ENCODE peak calls at places on chromosome 16, in ten cellular contexts. Q is spleen, R is astrocyte of the spinal cord, D is GM23338, J is thoracic aorta, B is cardiac fibroblast, E is heart left ventricle, M is A549, O is fibroblast of the aortic adventitia, Y is uterus. A is an unnamed sample.

GRCh38 chr16:57538235-57538711 is 1.9 kb upstream of the CCDC102A start:
- DNase-seq in Q (peak), R (no peak), D (no peak), J (no peak), B (no peak), E (no peak), M (no peak), O (no peak), Y (peak), A (peak)

GRCh38 chr16:27245276-27246231 is 23.0 kb downstream of the NSMCE1 start:
- DNase-seq in Q (no peak), R (peak), D (no peak), J (no peak), B (peak), E (no peak), M (peak), O (peak), Y (peak), A (no peak)

GRCh38 chr16:11187522-11187921 is 68.5 kb downstream of the SOCS1 start:
- DNase-seq in Q (no peak), R (no peak), D (no peak), J (no peak), B (no peak), E (no peak), M (no peak), O (no peak), Y (no peak), A (no peak)

GRCh38 chr16:22165508-22166285 is 3.4 kb downstream of the SDR42E2 start:
- DNase-seq in Q (no peak), R (no peak), D (no peak), J (no peak), B (no peak), E (no peak), M (no peak), O (no peak), Y (no peak), A (no peak)

GRCh38 chr16:56965939-56966515 is 4.3 kb downstream of the CETP start:
- DNase-seq in Q (no peak), R (no peak), D (no peak), J (no peak), B (peak), E (no peak), M (no peak), O (no peak), Y (no peak), A (no peak)

GRCh38 chr16:17548825-17549224 is 78.1 kb upstream of the XYLT1 start:
- DNase-seq in Q (no peak), R (no peak), D (no peak), J (no peak), B (no peak), E (no peak), M (no peak), O (no peak), Y (no peak), A (no peak)

GRCh38 chr16:68921654-68922053 is 78.3 kb downstream of the TANGO6 start:
- DNase-seq in Q (no peak), R (peak), D (no peak), J (no peak), B (no peak), E (no peak), M (peak), O (no peak), Y (no peak), A (no peak)

GRCh38 chr16:51982715-51983680 is 563.9 kb downstream of the TOX3 start:
- DNase-seq in Q (no peak), R (peak), D (peak), J (no peak), B (peak), E (no peak), M (peak), O (peak), Y (peak), A (peak)

GRCh38 chr16:75121949-75122568 is 5.5 kb upstream of the LDHD start:
- DNase-seq in Q (no peak), R (no peak), D (no peak), J (no peak), B (no peak), E (no peak), M (no peak), O (no peak), Y (no peak), A (no peak)

GRCh38 chr16:35506018-35506897 is 2046.8 kb downstream of the TP53TG3F start:
- DNase-seq in Q (no peak), R (no peak), D (no peak), J (no peak), B (no peak), E (no peak), M (peak), O (no peak), Y (no peak), A (no peak)

GRCh38 chr16:84740596-84741071 is 40.8 kb downstream of the USP10 start:
- DNase-seq in Q (no peak), R (no peak), D (no peak), J (no peak), B (no peak), E (no peak), M (no peak), O (no peak), Y (no peak), A (no peak)

GRCh38 chr16:15452456-15452855 is 18.1 kb downstream of the BMERB1 start:
- DNase-seq in Q (no peak), R (no peak), D (no peak), J (no peak), B (no peak), E (no peak), M (no peak), O (peak), Y (no peak), A (no peak)

GRCh38 chr16:53949716-53950410 is 245.9 kb downstream of the FTO start:
- DNase-seq in Q (no peak), R (no peak), D (no peak), J (no peak), B (no peak), E (no peak), M (no peak), O (no peak), Y (no peak), A (peak)

GRCh38 chr16:85457366-85457765 is 155.8 kb upstream of the GSE1 start:
- DNase-seq in Q (no peak), R (no peak), D (no peak), J (no peak), B (no peak), E (no peak), M (no peak), O (no peak), Y (no peak), A (no peak)

GRCh38 chr16:85458952-85459351 is 154.2 kb upstream of the GSE1 start:
- DNase-seq in Q (no peak), R (no peak), D (no peak), J (no peak), B (no peak), E (no peak), M (no peak), O (no peak), Y (no peak), A (no peak)

GRCh38 chr16:87860553-87861299 is 8.6 kb downstream of the SLC7A5 start:
- DNase-seq in Q (peak), R (peak), D (no peak), J (no peak), B (peak), E (peak), M (peak), O (peak), Y (no peak), A (peak)

GRCh38 chr16:87592018-87592712 is 10.1 kb upstream of the JPH3 start:
- DNase-seq in Q (no peak), R (no peak), D (no peak), J (no peak), B (no peak), E (no peak), M (no peak), O (no peak), Y (no peak), A (no peak)

GRCh38 chr16:53530046-53530445 is 27.0 kb upstream of the AKTIP start:
- DNase-seq in Q (peak), R (no peak), D (no peak), J (no peak), B (no peak), E (no peak), M (no peak), O (no peak), Y (no peak), A (no peak)

GRCh38 chr16:71473891-71474290 is 11.8 kb upstream of the ZNF23 start:
- DNase-seq in Q (no peak), R (peak), D (no peak), J (no peak), B (no peak), E (no peak), M (no peak), O (no peak), Y (no peak), A (no peak)

GRCh38 chr16:83932955-83933673 is 19.9 kb upstream of the OSGIN1 start:
- DNase-seq in Q (no peak), R (no peak), D (no peak), J (no peak), B (no peak), E (no peak), M (no peak), O (no peak), Y (no peak), A (no peak)

GRCh38 chr16:18037051-18037450 is 299.5 kb downstream of the NPIPA8 start:
- DNase-seq in Q (no peak), R (no peak), D (no peak), J (no peak), B (no peak), E (no peak), M (no peak), O (no peak), Y (no peak), A (no peak)

GRCh38 chr16:72787519-72788268 is 260.2 kb downstream of the ZFHX3 start:
- DNase-seq in Q (peak), R (peak), D (peak), J (peak), B (peak), E (peak), M (no peak), O (peak), Y (peak), A (peak)

GRCh38 chr16:87572959-87573358 is 29.3 kb upstream of the JPH3 start:
- DNase-seq in Q (no peak), R (no peak), D (no peak), J (no peak), B (no peak), E (no peak), M (no peak), O (no peak), Y (no peak), A (no peak)

GRCh38 chr16:56195151-56195550 is 3.9 kb downstream of the GNAO1 start:
- DNase-seq in Q (no peak), R (no peak), D (no peak), J (no peak), B (no peak), E (no peak), M (no peak), O (no peak), Y (no peak), A (no peak)

GRCh38 chr16:63983401-63983800 is 1138.5 kb downstream of the CDH11 start:
- DNase-seq in Q (no peak), R (no peak), D (peak), J (no peak), B (no peak), E (no peak), M (no peak), O (no peak), Y (no peak), A (no peak)

GRCh38 chr16:24609740-24610420 is 70.5 kb downstream of the RBBP6 start:
- DNase-seq in Q (no peak), R (peak), D (peak), J (peak), B (peak), E (peak), M (no peak), O (peak), Y (peak), A (peak)

GRCh38 chr16:56269824-56270684 is 78.8 kb downstream of the GNAO1 start:
- DNase-seq in Q (peak), R (peak), D (peak), J (no peak), B (peak), E (no peak), M (no peak), O (peak), Y (no peak), A (no peak)

GRCh38 chr16:13982446-13982845 is 62.5 kb downstream of the ERCC4 start:
- DNase-seq in Q (no peak), R (peak), D (no peak), J (no peak), B (peak), E (no peak), M (no peak), O (no peak), Y (no peak), A (no peak)

GRCh38 chr16:70576431-70577255 is 53.0 kb downstream of the SF3B3 start:
- DNase-seq in Q (no peak), R (peak), D (peak), J (no peak), B (peak), E (no peak), M (no peak), O (peak), Y (no peak), A (peak)

GRCh38 chr16:24853169-24853824 is 7.5 kb downstream of the SLC5A11 start:
- DNase-seq in Q (no peak), R (no peak), D (no peak), J (no peak), B (no peak), E (no peak), M (no peak), O (peak), Y (no peak), A (no peak)

GRCh38 chr16:27740496-27741201 is 190.7 kb downstream of the KATNIP start:
- DNase-seq in Q (no peak), R (peak), D (no peak), J (no peak), B (no peak), E (no peak), M (no peak), O (no peak), Y (no peak), A (no peak)

GRCh38 chr16:16045311-16045710 is 95.9 kb downstream of the ABCC1 start:
- DNase-seq in Q (no peak), R (no peak), D (no peak), J (no peak), B (peak), E (no peak), M (no peak), O (no peak), Y (no peak), A (no peak)

GRCh38 chr16:49755291-49755611 is 100.7 kb downstream of the ZNF423 start:
- DNase-seq in Q (no peak), R (peak), D (peak), J (no peak), B (peak), E (no peak), M (peak), O (peak), Y (no peak), A (no peak)

GRCh38 chr16:70800798-70801480 is at the start of gene VAC14:
- DNase-seq in Q (peak), R (peak), D (peak), J (peak), B (peak), E (peak), M (peak), O (peak), Y (peak), A (peak)

GRCh38 chr16:23302045-23302956 is at the start of gene SCNN1B:
- DNase-seq in Q (no peak), R (no peak), D (peak), J (no peak), B (no peak), E (no peak), M (no peak), O (no peak), Y (no peak), A (peak)

GRCh38 chr16:17273142-17273561 is 197.6 kb downstream of the XYLT1 start:
- DNase-seq in Q (no peak), R (peak), D (no peak), J (no peak), B (peak), E (no peak), M (peak), O (peak), Y (no peak), A (peak)

DNA sequence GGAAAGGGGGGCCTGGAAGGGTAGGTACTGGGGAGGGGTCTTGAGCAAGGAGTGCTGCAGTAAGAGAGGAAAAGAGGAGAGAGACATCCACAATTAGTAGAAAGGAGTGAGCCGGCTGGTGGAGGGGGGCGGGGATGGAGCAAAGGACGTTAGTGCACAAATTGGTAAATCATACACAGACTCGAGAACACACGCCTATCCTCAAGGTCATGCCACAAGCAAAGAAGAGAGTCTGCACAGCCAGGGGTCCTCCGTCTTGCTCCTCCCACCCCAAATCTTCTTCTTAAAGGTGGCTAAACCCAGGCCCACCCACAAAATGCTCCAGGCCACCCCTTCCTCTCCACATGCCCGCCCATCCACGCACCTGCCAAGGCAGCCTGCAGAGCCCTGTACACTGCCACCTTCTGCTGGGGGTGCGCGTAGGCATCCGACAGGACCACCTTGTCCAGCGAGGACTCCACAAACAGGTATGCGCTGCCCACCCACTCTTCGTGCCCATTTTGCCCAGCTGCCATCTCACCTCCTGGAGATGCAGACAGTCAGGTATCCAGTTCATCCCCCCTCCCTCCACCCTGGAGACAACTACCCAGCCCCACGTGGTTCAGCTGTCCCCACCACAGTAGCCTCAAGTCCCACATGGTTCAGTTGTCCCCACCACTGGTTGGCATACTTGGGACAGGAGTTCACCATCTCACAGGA is 3.4 kb downstream of the TRADD start:
- DNase-seq in Q (peak), R (no peak), D (no peak), J (no peak), B (no peak), E (no peak), M (no peak), O (no peak), Y (no peak), A (no peak)
- TF ChIP-seq CTCF in Q (no peak), R (no peak), D (no peak), J (no peak), B (no peak), E (no peak), M (no peak), O (no peak), Y (no peak), A (no peak)

GRCh38 chr16:4051591-4051990 is 64.7 kb downstream of the ADCY9 start:
- DNase-seq in Q (no peak), R (no peak), D (no peak), J (no peak), B (no peak), E (no peak), M (no peak), O (no peak), Y (no peak), A (no peak)

GRCh38 chr16:4052096-4052495 is 64.1 kb downstream of the ADCY9 start:
- DNase-seq in Q (peak), R (no peak), D (no peak), J (no peak), B (no peak), E (no peak), M (no peak), O (no peak), Y (no peak), A (no peak)

GRCh38 chr16:4055748-4056147 is 60.5 kb downstream of the ADCY9 start:
- DNase-seq in Q (no peak), R (no peak), D (no peak), J (no peak), B (no peak), E (no peak), M (no peak), O (no peak), Y (no peak), A (no peak)

GRCh38 chr16:4052801-4053662 is 63.2 kb downstream of the ADCY9 start:
- DNase-seq in Q (peak), R (peak), D (no peak), J (no peak), B (peak), E (peak), M (no peak), O (peak), Y (no peak), A (no peak)

DNA sequence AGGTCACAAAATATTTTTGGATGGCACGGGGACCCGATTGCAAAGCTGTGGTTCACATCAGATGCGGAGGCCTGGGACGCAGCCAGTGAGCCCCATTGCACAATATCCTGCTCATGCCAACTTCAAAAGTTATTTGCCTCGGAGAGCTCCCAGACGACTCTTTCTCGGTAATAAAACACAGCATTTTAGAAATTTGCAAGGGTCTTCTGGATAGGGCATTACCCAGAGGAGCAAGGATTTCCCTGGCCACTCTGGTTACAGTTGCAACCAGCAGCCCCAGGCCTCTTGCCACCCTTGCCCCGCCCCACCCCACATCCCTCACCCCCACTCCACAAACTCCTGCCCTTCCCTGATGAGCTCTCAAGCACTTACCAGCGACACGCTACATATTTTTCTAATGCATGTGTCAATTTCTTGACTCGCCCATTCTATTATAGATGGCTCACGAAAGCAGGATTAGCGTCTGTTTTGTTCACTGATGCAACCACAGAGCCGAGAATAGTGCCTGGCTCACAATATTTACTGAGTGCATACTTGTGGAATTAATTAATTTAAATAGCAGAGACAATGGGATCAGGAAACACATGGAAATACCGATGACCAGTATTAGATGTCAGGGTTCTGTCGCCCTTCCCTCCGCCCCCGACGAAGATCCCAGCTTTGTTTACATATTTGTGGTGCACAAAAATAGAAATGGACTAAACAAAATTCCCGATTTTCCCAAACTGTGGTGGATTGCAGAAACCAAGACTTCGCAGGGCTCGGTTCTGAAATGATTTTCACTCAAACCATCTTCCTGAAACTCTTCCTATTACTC is 62.4 kb downstream of the ADCY9 start:
- DNase-seq in Q (peak), R (peak), D (no peak), J (peak), B (peak), E (peak), M (no peak), O (peak), Y (peak), A (no peak)
- H3K4me3 ChIP-seq in Q (no peak), R (no peak), D (no peak), J (peak), B (no peak), E (peak), M (no peak), O (no peak), Y (peak), A (no peak)

GRCh38 chr16:8588703-8589292 is 1.5 kb downstream of the TMEM114 start:
- DNase-seq in Q (no peak), R (no peak), D (peak), J (no peak), B (no peak), E (no peak), M (no peak), O (no peak), Y (no peak), A (no peak)

GRCh38 chr16:8591451-8591850 is 1.1 kb upstream of the TMEM114 start:
- DNase-seq in Q (no peak), R (no peak), D (no peak), J (no peak), B (no peak), E (no peak), M (no peak), O (no peak), Y (no peak), A (no peak)

GRCh38 chr16:8590161-8590688 is at the start of gene TMEM114:
- DNase-seq in Q (no peak), R (no peak), D (peak), J (no peak), B (no peak), E (no peak), M (no peak), O (no peak), Y (no peak), A (no peak)

GRCh38 chr16:8590811-8591210 is 500 bp upstream of the TMEM114 start:
- DNase-seq in Q (no peak), R (no peak), D (no peak), J (no peak), B (no peak), E (no peak), M (no peak), O (no peak), Y (no peak), A (no peak)

GRCh38 chr16:8589293-8590160 is 784 bp downstream of the TMEM114 start:
- DNase-seq in Q (no peak), R (no peak), D (peak), J (no peak), B (no peak), E (no peak), M (no peak), O (no peak), Y (no peak), A (no peak)
- TF ChIP-seq CTCF in Q (no peak), R (no peak), D (no peak), J (no peak), B (no peak), E (no peak), M (no peak), O (no peak), Y (no peak), A (no peak)

GRCh38 chr16:1466054-1466453 is 8.8 kb downstream of the CLCN7 start:
- DNase-seq in Q (no peak), R (no peak), D (no peak), J (no peak), B (no peak), E (peak), M (no peak), O (no peak), Y (no peak), A (no peak)
- H3K4me3 ChIP-seq in Q (no peak), R (no peak), D (no peak), J (no peak), B (no peak), E (no peak), M (no peak), O (no peak), Y (no peak), A (no peak)